ENCODE peak calls at places on chromosomes 16 and 17, in four cellular contexts. N, H, J and C are unnamed samples.

GRCh38 chr17:41982026-41982989 is 15.7 kb downstream of the CNP start:
- DNase-seq in H (no peak), N (no peak), J (no peak), C (no peak)

GRCh38 chr17:46870116-46870803 is 18.9 kb downstream of the WNT9B start:
- DNase-seq in H (no peak), J (no peak), N (no peak), C (no peak)

GRCh38 chr16:20740007-20740883 is 1.4 kb downstream of the THUMPD1 start:
- DNase-seq in J (no peak), N (peak; percentile 53), H (no peak), C (no peak)

GRCh38 chr16:4375717-4376116 is 4.1 kb downstream of the VASN start:
- DNase-seq in N (no peak), J (no peak), H (no peak), C (no peak)

GRCh38 chr16:13510425-13511151 is 409.4 kb upstream of the ERCC4 start:
- DNase-seq in J (no peak), H (no peak), N (no peak), C (no peak)

GRCh38 chr16:21100447-21100846 is 50.2 kb downstream of the DNAH3 start:
- DNase-seq in N (no peak), J (no peak), H (no peak), C (no peak)

GRCh38 chr17:52170963-52171572 is 12.6 kb upstream of the CA10 start:
- DNase-seq in H (no peak), N (no peak), J (no peak), C (peak; percentile 17)

GRCh38 chr17:55242481-55242880 is 22.3 kb upstream of the HLF start:
- DNase-seq in N (no peak), J (no peak), H (no peak), C (no peak)

GRCh38 chr16:71669926-71670536 is 44.0 kb downstream of the MARVELD3 start:
- DNase-seq in H (no peak), J (no peak), N (no peak), C (no peak)

GRCh38 chr16:85832578-85833539 is 33.4 kb downstream of the COX4I1 start:
- DNase-seq in N (no peak), J (no peak), H (no peak), C (no peak)

GRCh38 chr17:39920218-39921210 is 2.1 kb upstream of the GSDMB start:
- DNase-seq in N (no peak), H (peak; percentile 44), J (no peak), C (no peak)

GRCh38 chr17:47872019-47872650 is 21.2 kb upstream of the SP6 start:
- DNase-seq in H (no peak), N (no peak), J (no peak), C (no peak)

GRCh38 chr16:51365715-51366114 is 214.6 kb upstream of the SALL1 start:
- DNase-seq in J (no peak), H (no peak), N (no peak), C (no peak)

GRCh38 chr17:35404360-35404759 is 27.9 kb downstream of the SLFN12 start:
- DNase-seq in H (no peak), N (no peak), J (no peak), C (no peak)

GRCh38 chr16:54142787-54143186 is 143.8 kb downstream of the IRX3 start:
- DNase-seq in H (no peak), N (no peak), J (no peak), C (no peak)

GRCh38 chr17:17351356-17351891 is 48.3 kb downstream of the NT5M start:
- DNase-seq in N (no peak), J (no peak), H (no peak), C (no peak)

GRCh38 chr17:4872786-4873185 is 26.6 kb upstream of the C17orf107 start:
- DNase-seq in J (no peak), N (peak; percentile 75), H (no peak), C (no peak)

GRCh38 chr16:31344712-31345111 is 10.3 kb upstream of the ITGAX start:
- DNase-seq in H (no peak), N (no peak), J (no peak), C (no peak)

GRCh38 chr16:1337486-1337885 is 4.0 kb downstream of the BAIAP3 start:
- DNase-seq in N (no peak), J (no peak), H (no peak), C (no peak)

GRCh38 chr16:88953003-88953690 is 23.9 kb downstream of the CBFA2T3 start:
- DNase-seq in J (no peak), N (no peak), H (no peak), C (no peak)

GRCh38 chr17:73998246-73999220 is 204.9 kb upstream of the RPL38 start:
- DNase-seq in H (peak; percentile 73), N (no peak), J (no peak), C (peak; percentile 5)

GRCh38 chr17:67260051-67260987 is 15.3 kb upstream of the HELZ start:
- DNase-seq in J (peak; percentile 50), H (no peak), N (no peak), C (peak; percentile 60)

GRCh38 chr17:44928136-44928535 is 12.8 kb upstream of the GFAP start:
- DNase-seq in J (no peak), H (no peak), N (no peak), C (no peak)

GRCh38 chr17:42853004-42853403 is 2.0 kb downstream of the AOC3 start:
- DNase-seq in N (no peak), J (peak; percentile 69), H (no peak), C (no peak)

GRCh38 chr16:58121132-58121531 is 8.0 kb downstream of the CFAP20 start:
- DNase-seq in N (peak; percentile 56), H (no peak), J (no peak), C (no peak)

GRCh38 chr17:44820631-44821196 is 9.4 kb downstream of the GJC1 start:
- DNase-seq in H (no peak), N (peak; percentile 80), J (no peak), C (no peak)

GRCh38 chr16:241866-242265 is 7.2 kb downstream of the FAM234A start:
- DNase-seq in H (no peak), N (no peak), J (no peak), C (no peak)

GRCh38 chr17:36879599-36880255 is 57.5 kb upstream of the LHX1 start:
- DNase-seq in J (no peak), N (no peak), H (no peak), C (no peak)

GRCh38 chr17:36878216-36878615 is 59.1 kb upstream of the LHX1 start:
- DNase-seq in J (no peak), H (no peak), N (no peak), C (no peak)

GRCh38 chr17:36879027-36879426 is 58.2 kb upstream of the LHX1 start:
- DNase-seq in H (no peak), J (no peak), N (no peak), C (no peak)

GRCh38 chr17:36880506-36880905 is 56.8 kb upstream of the LHX1 start:
- DNase-seq in N (no peak), H (no peak), J (no peak), C (no peak)

DNA sequence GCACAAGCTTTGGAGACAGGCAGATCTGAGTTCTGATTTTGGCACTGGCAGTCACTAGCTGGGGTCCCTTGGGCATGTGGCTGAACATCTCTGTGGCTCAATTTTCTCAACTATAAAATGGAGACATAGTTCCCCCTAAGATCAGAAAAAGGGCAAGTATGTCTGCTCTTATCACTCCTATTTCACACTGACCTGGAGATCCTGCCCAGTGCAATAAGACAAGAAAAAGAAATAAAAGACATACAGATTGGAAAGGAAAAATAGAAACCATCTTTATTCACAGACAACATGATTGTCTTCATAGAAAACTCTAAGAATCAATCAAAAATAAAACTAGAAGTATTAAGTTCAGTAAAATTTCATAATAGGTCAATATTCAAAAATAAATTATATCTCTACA is 56.0 kb upstream of the LHX1 start:
- DNase-seq in H (no peak), J (no peak), N (no peak), C (no peak)
- H3K27me3 ChIP-seq in H (peaks cover 34% of the 10 kb centered on the region), J (no peaks in the 10 kb centered on the region), N (peaks cover 17% of the 10 kb centered on the region), C (peaks cover 18% of the 10 kb centered on the region)

GRCh38 chr16:68517606-68518161 is 21.4 kb upstream of the ZFP90 start:
- DNase-seq in N (no peak), H (no peak), J (no peak), C (no peak)
- H3K27me3 ChIP-seq in N (no peaks in the 10 kb centered on the region), H (no peaks in the 10 kb centered on the region), J (no peaks in the 10 kb centered on the region), C (no peaks in the 10 kb centered on the region)

GRCh38 chr16:67535201-67535600 is 6.6 kb downstream of the RIPOR1 start:
- DNase-seq in H (no peak), N (no peak), J (no peak), C (no peak)
- H3K27me3 ChIP-seq in H (peaks cover 13% of the 10 kb centered on the region), N (no peaks in the 10 kb centered on the region), J (no peaks in the 10 kb centered on the region), C (no peaks in the 10 kb centered on the region)

GRCh38 chr16:69077251-69077650 is 28.2 kb upstream of the HAS3 start:
- DNase-seq in J (no peak), N (no peak), H (no peak), C (no peak)

GRCh38 chr16:69072640-69072974 is 32.8 kb upstream of the HAS3 start:
- DNase-seq in H (no peak), N (no peak), J (no peak), C (no peak)

GRCh38 chr16:69073181-69073669 is 32.2 kb upstream of the HAS3 start:
- DNase-seq in H (no peak), J (no peak), N (peak; percentile 38), C (no peak)

GRCh38 chr16:69083306-69083941 is 22.0 kb upstream of the HAS3 start:
- DNase-seq in N (no peak), H (no peak), J (no peak), C (no peak)

GRCh38 chr16:69078073-69078472 is 27.4 kb upstream of the HAS3 start:
- DNase-seq in H (no peak), J (no peak), N (no peak), C (no peak)
- H3K27me3 ChIP-seq in H (no peaks in the 10 kb centered on the region), J (no peaks in the 10 kb centered on the region), N (no peaks in the 10 kb centered on the region), C (no peaks in the 10 kb centered on the region)

GRCh38 chr17:80478487-80479245 is 2.3 kb upstream of the NPTX1 start:
- DNase-seq in N (no peak), H (no peak), J (no peak), C (no peak)
- H3K27me3 ChIP-seq in N (peaks cover 68% of the 10 kb centered on the region), H (peaks cover 80% of the 10 kb centered on the region), J (peaks cover 34% of the 10 kb centered on the region), C (peaks cover 62% of the 10 kb centered on the region)